ENCODE peak calls at places on chromosomes 3 and 15, in eight cellular contexts. M, T, D, W, B, A, R and E are unnamed samples.

GRCh38 chr3:86830566-86830965 is 160.4 kb downstream of the VGLL3 start:
- DNase-seq in R (no peak), A (peak; percentile 47), B (no peak), D (no peak), W (peak; percentile 55), M (peak; percentile 80), T (no peak), E (no peak)

GRCh38 chr15:90845201-90845949 is 23.0 kb upstream of the FURIN start:
- DNase-seq in M (peak; percentile 78), B (no peak), R (no peak), A (peak; percentile 97), D (peak; percentile 29), W (peak; percentile 65), T (no peak), E (peak; percentile 28)

GRCh38 chr15:95326689-95327525 is 1003.6 kb upstream of the NR2F2 start:
- DNase-seq in A (no peak), M (no peak), D (no peak), T (peak; percentile 24), B (no peak), R (no peak), W (no peak), E (peak; percentile 28)

GRCh38 chr3:72907131-72907697 is 19.4 kb downstream of the GXYLT2 start:
- DNase-seq in W (peak; percentile 77), M (peak; percentile 89), R (no peak), T (no peak), B (no peak), A (peak; percentile 72), D (no peak), E (peak; percentile 52)

GRCh38 chr3:71554649-71555048 is 28.9 kb downstream of the FOXP1 start:
- DNase-seq in R (no peak), A (no peak), B (no peak), D (no peak), T (no peak), M (no peak), W (no peak), E (no peak)

GRCh38 chr15:74642724-74643367 is 27.2 kb downstream of the CLK3 start:
- DNase-seq in W (no peak), D (peak; percentile 44), T (peak; percentile 70), M (no peak), A (peak; percentile 43), R (no peak), B (no peak), E (no peak)

GRCh38 chr3:67489816-67490215 is 164.6 kb downstream of the SUCLG2 start:
- DNase-seq in A (peak; percentile 48), R (no peak), T (no peak), W (peak; percentile 53), B (no peak), M (peak; percentile 8), D (no peak), E (no peak)

GRCh38 chr3:172522871-172523818 is at the start of gene TNFSF10:
- DNase-seq in D (peak; percentile 87), M (no peak), W (no peak), B (peak; percentile 63), A (peak; percentile 22), T (peak; percentile 3), R (peak; percentile 60), E (peak; percentile 70)

GRCh38 chr15:70098461-70099166 is 897 bp upstream of the TLE3 start:
- DNase-seq in W (no peak), B (peak; percentile 35), M (peak; percentile 33), A (no peak), D (peak; percentile 67), T (peak; percentile 65), R (no peak), E (no peak)

GRCh38 chr3:137012097-137012501 is 54.3 kb downstream of the IL20RB start:
- DNase-seq in D (no peak), W (no peak), M (peak; percentile 15), B (no peak), R (no peak), T (no peak), A (peak; percentile 71), E (no peak)

GRCh38 chr15:20294651-20295237 is 246.9 kb downstream of the GOLGA6L6 start:
- DNase-seq in M (no peak), R (no peak), D (no peak), W (no peak), B (no peak), A (no peak), T (no peak), E (no peak)

GRCh38 chr3:56874269-56874668 is 72.5 kb upstream of the ARHGEF3 start:
- DNase-seq in B (no peak), W (no peak), T (no peak), R (no peak), A (no peak), M (no peak), D (no peak), E (no peak)

GRCh38 chr3:67094769-67095168 is 96.7 kb downstream of the KBTBD8 start:
- DNase-seq in A (peak; percentile 41), W (no peak), M (peak; percentile 28), R (no peak), T (peak; percentile 35), B (no peak), D (no peak), E (no peak)

GRCh38 chr3:2166552-2166951 is 67.9 kb downstream of the CNTN4 start:
- DNase-seq in R (no peak), W (no peak), M (no peak), T (peak; percentile 45), A (no peak), B (no peak), D (no peak), E (no peak)

GRCh38 chr3:150308481-150308918 is 99.6 kb upstream of the TSC22D2 start:
- DNase-seq in M (no peak), A (no peak), B (no peak), T (no peak), R (no peak), D (peak; percentile 57), W (no peak), E (no peak)

GRCh38 chr3:182327196-182327681 is 466.1 kb upstream of the ATP11B start:
- DNase-seq in M (no peak), R (no peak), A (no peak), D (no peak), W (no peak), T (no peak), B (no peak), E (no peak)

GRCh38 chr3:195909294-195909644 is 918 bp upstream of the TNK2 start:
- DNase-seq in A (peak; percentile 27), T (peak; percentile 75), W (no peak), D (peak; percentile 31), M (no peak), B (no peak), R (no peak), E (no peak)

GRCh38 chr3:150756491-150757059 is 6.4 kb downstream of the SIAH2 start:
- DNase-seq in T (no peak), M (no peak), W (no peak), R (no peak), A (no peak), B (no peak), D (peak; percentile 45), E (no peak)

GRCh38 chr3:161372321-161373260 is 1.3 kb upstream of the SPTSSB start:
- DNase-seq in B (no peak), M (peak; percentile 4), T (peak; percentile 44), W (no peak), R (no peak), D (no peak), A (no peak), E (no peak)

GRCh38 chr3:89619263-89619662 is 511.8 kb downstream of the EPHA3 start:
- DNase-seq in T (no peak), W (no peak), D (no peak), B (no peak), M (no peak), A (no peak), R (no peak), E (no peak)

GRCh38 chr3:45208587-45208986 is 17.5 kb downstream of the TMEM158 start:
- DNase-seq in M (no peak), T (no peak), R (no peak), B (no peak), D (no peak), A (no peak), W (no peak), E (no peak)

GRCh38 chr15:52113708-52114107 is 1.1 kb upstream of the BCL2L10 start:
- DNase-seq in M (no peak), T (no peak), D (no peak), A (no peak), W (no peak), R (no peak), B (no peak), E (no peak)
- TF ChIP-seq CTCF in M (no peak), T (no peak), D (no peak), A (no peak), W (no peak), R (no peak), B (no peak), E (no peak)

GRCh38 chr3:124200336-124200901 is 208.5 kb upstream of the ROPN1 start:
- DNase-seq in M (peak; percentile 2), T (no peak), D (no peak), R (no peak), W (no peak), A (peak; percentile 22), B (no peak), E (no peak)

GRCh38 chr3:124206225-124206624 is 214.3 kb upstream of the ROPN1 start:
- DNase-seq in R (no peak), T (no peak), D (no peak), M (peak; percentile 1), A (no peak), W (no peak), B (no peak), E (no peak)

GRCh38 chr3:124201786-124202185 is 209.9 kb upstream of the ROPN1 start:
- DNase-seq in T (peak; percentile 1), M (no peak), R (no peak), A (no peak), W (no peak), B (peak; percentile 61), D (peak; percentile 10), E (peak; percentile 33)

GRCh38 chr3:124202754-124203153 is 210.8 kb upstream of the ROPN1 start:
- DNase-seq in M (peak; percentile 24), R (no peak), D (peak; percentile 11), W (no peak), T (peak; percentile 20), A (no peak), B (peak; percentile 79), E (peak; percentile 65)

GRCh38 chr3:124203292-124203691 is 211.4 kb upstream of the ROPN1 start:
- DNase-seq in W (no peak), R (no peak), A (no peak), M (no peak), D (no peak), T (no peak), B (no peak), E (no peak)
- H3K27me3 ChIP-seq in W (peaks cover 2% of the 10 kb centered on the region), R (no peaks in the 10 kb centered on the region), A (peaks cover 16% of the 10 kb centered on the region), M (peaks cover 11% of the 10 kb centered on the region), D (no peaks in the 10 kb centered on the region), T (peaks cover 5% of the 10 kb centered on the region), B (no peaks in the 10 kb centered on the region), E (no peaks in the 10 kb centered on the region)

DNA sequence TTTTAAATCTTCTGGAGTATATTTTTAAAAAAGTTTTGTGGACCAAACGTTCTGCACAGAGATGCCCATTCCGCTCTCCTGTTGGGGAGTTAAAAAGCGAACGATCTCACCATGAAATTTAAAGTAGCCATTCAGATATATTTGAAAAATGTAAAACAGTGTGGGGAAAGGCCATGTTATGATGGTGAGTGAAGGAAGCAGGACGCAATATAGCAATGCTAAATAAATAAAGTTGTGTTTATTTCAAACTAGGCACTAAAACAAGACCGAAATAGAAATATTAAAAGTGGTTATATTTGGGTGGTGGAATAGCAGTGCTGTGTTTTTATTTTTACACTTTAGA is 327 bp upstream of the CCDC13 start:
- DNase-seq in W (no peak), D (no peak), A (no peak), M (no peak), B (no peak), R (no peak), T (no peak), E (no peak)
- H3K4me3 ChIP-seq in W (peak overlapping the region; percentile 50), D (peak overlapping the region; percentile 53), A (peak overlapping the region; percentile 46), M (peak overlapping the region; percentile 40), B (peak overlapping the region; percentile 68), R (peak overlapping the region; percentile 49), T (peak overlapping the region; percentile 39), E (peak overlapping the region; percentile 48)

GRCh38 chr3:193314161-193314560 is 64.4 kb downstream of the ATP13A5 start:
- DNase-seq in B (no peak), T (no peak), M (no peak), D (no peak), W (no peak), R (no peak), A (no peak), E (no peak)
- TF ChIP-seq CTCF in B (no peak), T (no peak), M (no peak), D (no peak), W (no peak), R (no peak), A (no peak), E (no peak)